ENCODE peak calls at places on chromosomes 16 and 17, in ten cellular contexts. U is posterior cingulate gyrus; J is anterior cingulate cortex; K is omental fat pad; O is activated CD4-positive, alpha-beta memory T cell treated with anti-CD3 and anti-CD28 coated beads, Interleukin-2, amount 10 ng/mL, durations not matched to agents 7 days and 5 days; X is GDM1; B is ascending aorta; I is lung microvascular endothelial cell; W is amygdala; M is neural crest cell. Q is an unnamed sample.

GRCh38 chr16:82263456-82264159 is 93.6 kb upstream of the MPHOSPH6 start:
- DNase-seq in W (peak; percentile 38), B (peak; percentile 70), X (no peak), M (peak; percentile 50), U (peak; percentile 78), O (peak; percentile 50), K (no peak), J (peak; percentile 36), I (peak; percentile 58), Q (no peak)

GRCh38 chr16:25563700-25564099 is 128.1 kb upstream of the HS3ST4 start:
- DNase-seq in O (no peak), M (no peak), W (no peak), I (no peak), K (no peak), X (no peak), B (no peak), J (no peak), U (no peak), Q (no peak)

GRCh38 chr16:21203155-21203797 is 8.1 kb downstream of the ZP2 start:
- DNase-seq in W (no peak), O (no peak), B (no peak), J (no peak), X (no peak), M (no peak), I (no peak), K (no peak), U (no peak), Q (no peak)

GRCh38 chr16:63287411-63287810 is 1251.2 kb upstream of the CDH8 start:
- DNase-seq in J (no peak), X (no peak), O (no peak), I (no peak), K (no peak), W (peak; percentile 12), B (no peak), U (no peak), M (no peak), Q (no peak)

GRCh38 chr17:47316316-47316715 is 7.4 kb upstream of the EFCAB13 start:
- DNase-seq in K (no peak), W (no peak), I (peak; percentile 53), M (no peak), X (no peak), O (no peak), J (no peak), U (no peak), B (no peak), Q (no peak)

GRCh38 chr17:37642706-37643105 is 540 bp downstream of the DDX52 start:
- DNase-seq in M (no peak), I (peak; percentile 48), B (no peak), K (no peak), X (no peak), U (no peak), J (no peak), O (no peak), W (no peak), Q (no peak)

GRCh38 chr16:23408242-23409201 is 44.5 kb downstream of the COG7 start:
- DNase-seq in O (no peak), W (peak; percentile 59), M (no peak), I (peak; percentile 75), U (peak; percentile 58), K (no peak), B (no peak), J (peak; percentile 28), X (no peak), Q (no peak)

GRCh38 chr16:89043636-89044393 is 49.8 kb upstream of the ACSF3 start:
- DNase-seq in O (no peak), K (no peak), W (no peak), M (no peak), J (no peak), B (no peak), X (no peak), U (no peak), I (no peak), Q (no peak)

GRCh38 chr16:24045641-24046040 is 209.9 kb downstream of the PRKCB start:
- DNase-seq in J (peak; percentile 3), I (no peak), B (no peak), X (no peak), O (no peak), M (peak; percentile 19), K (no peak), W (peak; percentile 16), U (peak; percentile 44), Q (no peak)

GRCh38 chr16:25158401-25158800 is 46.9 kb downstream of the LCMT1 start:
- DNase-seq in X (no peak), M (no peak), I (no peak), J (no peak), O (no peak), W (no peak), B (no peak), K (no peak), U (no peak), Q (no peak)